ENCODE peak calls at places on chromosome 22, in four cellular contexts. A, Z, Y and S are unnamed samples.
A peak's percentile ranks its signal among the peaks of the same experiment; 100 is the strongest.

GRCh38 chr22:46833228-46833627 is 70.8 kb downstream of the TBC1D22A start:
- DNase-seq in A (no peak), Y (no peak), Z (peak; percentile 41), S (no peak)

GRCh38 chr22:45242778-45243191 is 2.1 kb upstream of the KIAA0930 start:
- DNase-seq in Y (no peak), A (no peak), Z (peak; percentile 57), S (no peak)

GRCh38 chr22:19799322-19800190 is 39.0 kb downstream of the TBX1 start:
- DNase-seq in A (no peak), Y (peak; percentile 77), Z (no peak), S (no peak)

GRCh38 chr22:35310556-35311550 is 11.2 kb downstream of the TOM1 start:
- DNase-seq in Z (peak; percentile 68), Y (no peak), A (no peak), S (no peak)

GRCh38 chr22:44658371-44658953 is 43.5 kb upstream of the PRR5 start:
- DNase-seq in Z (no peak), A (no peak), Y (no peak), S (no peak)

GRCh38 chr22:36806824-36807223 is 10.0 kb downstream of the PVALB start:
- DNase-seq in Z (no peak), A (no peak), Y (no peak), S (no peak)

GRCh38 chr22:35037089-35037488 is 28.9 kb upstream of the ISX start:
- DNase-seq in A (no peak), Y (no peak), Z (no peak), S (no peak)

GRCh38 chr22:40463727-40464126 is 93.3 kb downstream of the SGSM3 start:
- DNase-seq in Y (no peak), Z (no peak), A (no peak), S (no peak)

GRCh38 chr22:40541300-40541699 is 95.2 kb downstream of the MRTFA start:
- DNase-seq in Z (no peak), Y (no peak), A (no peak), S (no peak)

GRCh38 chr22:19873960-19874306 is 19.3 kb upstream of the GNB1L start:
- DNase-seq in A (no peak), Y (no peak), Z (no peak), S (no peak)

GRCh38 chr22:44748524-44748923 is 3.9 kb upstream of the ARHGAP8 start:
- DNase-seq in Z (no peak), Y (no peak), A (no peak), S (no peak)

GRCh38 chr22:37333724-37334460 is 51.6 kb downstream of the CYTH4 start:
- DNase-seq in Y (no peak), A (no peak), Z (no peak), S (no peak)

GRCh38 chr22:17753401-17753989 is 20.8 kb downstream of the BID start:
- DNase-seq in Z (no peak), Y (no peak), A (no peak), S (no peak)